ENCODE peak calls at places on chromosome 20, in eight cellular contexts. G is left ventricle myocardium inferior, K is prostate gland, F is A673, C is choroid plexus epithelial cell, J is cardiac muscle cell, S is IMR-90, P is GM23338. H is an unnamed sample.

GRCh38 chr20:25148982-25149846 is 46.3 kb upstream of the ENTPD6 start:
- DNase-seq in G (no peak), K (no peak), F (no peak), C (no peak), J (no peak), S (no peak), P (no peak), H (peak; percentile 7)

GRCh38 chr20:34072778-34073177 is 39.3 kb downstream of the EIF2S2 start:
- DNase-seq in G (no peak), K (no peak), F (no peak), C (no peak), J (no peak), S (no peak), P (no peak), H (no peak)

GRCh38 chr20:8431538-8432434 is 299.7 kb downstream of the PLCB1 start:
- DNase-seq in G (peak; percentile 76), K (no peak), F (no peak), C (peak; percentile 27), J (peak; percentile 88), S (no peak), P (peak; percentile 24), H (peak; percentile 51)

GRCh38 chr20:1894471-1894950 is 696 bp upstream of the SIRPA start:
- DNase-seq in G (peak; percentile 58), K (peak; percentile 59), F (peak; percentile 56), C (peak; percentile 61), J (peak; percentile 82), S (peak; percentile 59), P (no peak), H (no peak)

GRCh38 chr20:32433311-32434021 is 75.3 kb downstream of the ASXL1 start:
- DNase-seq in G (no peak), K (no peak), F (no peak), C (no peak), J (peak; percentile 33), S (no peak), P (no peak), H (no peak)

GRCh38 chr20:3804781-3805180 is 8.7 kb downstream of the CDC25B start:
- DNase-seq in G (no peak), K (no peak), F (no peak), C (no peak), J (no peak), S (no peak), P (no peak), H (no peak)

GRCh38 chr20:12699374-12700228 is 309.2 kb upstream of the SPTLC3 start:
- DNase-seq in G (no peak), K (no peak), F (no peak), C (no peak), J (no peak), S (no peak), P (no peak), H (no peak)

GRCh38 chr20:21510414-21510971 is 3.4 kb downstream of the NKX2-2 start:
- DNase-seq in G (no peak), K (no peak), F (peak; percentile 63), C (no peak), J (no peak), S (no peak), P (peak; percentile 64), H (no peak)

GRCh38 chr20:9068896-9069663 is at the start of gene PLCB4:
- DNase-seq in G (peak; percentile 52), K (peak; percentile 45), F (peak; percentile 56), C (peak; percentile 30), J (peak; percentile 34), S (peak; percentile 66), P (peak; percentile 56), H (peak; percentile 25)

GRCh38 chr20:44295995-44296394 is 15.0 kb downstream of the FITM2 start:
- DNase-seq in G (peak; percentile 37), K (no peak), F (peak; percentile 21), C (no peak), J (no peak), S (no peak), P (no peak), H (no peak)

GRCh38 chr20:33209789-33210188 is 7.4 kb upstream of the BPIFA3 start:
- DNase-seq in G (peak; percentile 47), K (peak; percentile 43), F (peak; percentile 70), C (peak; percentile 71), J (peak; percentile 75), S (peak; percentile 52), P (peak; percentile 93), H (peak; percentile 49)

GRCh38 chr20:43938932-43939761 is 24.5 kb downstream of the TOX2 start:
- DNase-seq in G (peak; percentile 42), K (peak; percentile 42), F (peak; percentile 93), C (peak; percentile 100), J (peak; percentile 100), S (peak; percentile 100), P (no peak), H (peak; percentile 100)

GRCh38 chr20:23125625-23126191 is 39.6 kb upstream of the CD93 start:
- DNase-seq in G (peak; percentile 46), K (no peak), F (no peak), C (peak; percentile 96), J (peak; percentile 88), S (peak; percentile 60), P (no peak), H (peak; percentile 96)

GRCh38 chr20:58188496-58188895 is 40.0 kb downstream of the ANKRD60 start:
- DNase-seq in G (no peak), K (no peak), F (no peak), C (no peak), J (no peak), S (no peak), P (peak; percentile 72), H (no peak)

GRCh38 chr20:1215386-1216170 is 10.3 kb upstream of the RAD21L1 start:
- DNase-seq in G (no peak), K (no peak), F (peak; percentile 58), C (no peak), J (no peak), S (no peak), P (no peak), H (no peak)

GRCh38 chr20:45670139-45670538 is at the start of gene WFDC11:
- DNase-seq in G (no peak), K (no peak), F (no peak), C (no peak), J (no peak), S (no peak), P (no peak), H (no peak)

GRCh38 chr20:41702647-41703046 is 84.5 kb upstream of the CHD6 start:
- DNase-seq in G (no peak), K (no peak), F (no peak), C (no peak), J (no peak), S (no peak), P (no peak), H (no peak)

GRCh38 chr20:41701596-41702350 is 83.6 kb upstream of the CHD6 start:
- DNase-seq in G (no peak), K (no peak), F (peak; percentile 89), C (no peak), J (no peak), S (no peak), P (peak; percentile 42), H (no peak)

GRCh38 chr20:41704896-41705295 is 86.7 kb upstream of the CHD6 start:
- DNase-seq in G (no peak), K (no peak), F (no peak), C (no peak), J (no peak), S (no peak), P (no peak), H (no peak)
- H3K4me3 ChIP-seq in G (no peak overlapping the region), K (no peak overlapping the region), F (no peak overlapping the region), C (no peak overlapping the region), J (no peak overlapping the region), S (no peak overlapping the region), P (no peak overlapping the region), H (no peak overlapping the region)

DNA sequence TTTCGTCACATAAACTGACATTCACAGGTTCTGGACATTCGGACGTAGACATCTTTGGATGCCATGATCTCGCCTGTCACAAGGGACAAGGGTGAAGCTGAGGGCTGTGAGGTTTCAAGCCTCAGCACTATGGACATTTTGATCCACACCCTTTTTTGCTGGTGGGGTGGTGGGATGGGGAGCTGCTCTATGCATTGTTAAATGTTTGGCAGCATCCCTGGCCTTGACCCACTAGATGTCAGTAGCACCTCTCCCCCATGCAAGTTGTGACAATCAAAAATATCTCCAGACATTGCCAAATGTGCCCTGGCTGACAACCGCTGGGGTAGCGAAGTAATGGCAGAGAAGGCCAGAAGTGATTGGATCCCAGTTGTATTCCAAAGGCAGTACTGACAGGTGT is 229.4 kb downstream of the TSHZ2 start:
- DNase-seq in G (no peak), K (no peak), F (no peak), C (no peak), J (no peak), S (no peak), P (no peak), H (no peak)
- TF ChIP-seq CTCF in G (no peak), K (no peak), F (no peak), C (no peak), J (no peak), S (no peak), P (peak; percentile 48), H (no peak)

GRCh38 chr20:50512323-50512722 is 2.1 kb downstream of the PTPN1 start:
- DNase-seq in G (no peak), K (no peak), F (no peak), C (no peak), J (no peak), S (no peak), P (no peak), H (no peak)
- H3K4me3 ChIP-seq in G (peak overlapping the region; percentile 100), K (peak overlapping the region; percentile 100), F (peak overlapping the region; percentile 92), C (peak overlapping the region; percentile 98), J (peak overlapping the region; percentile 5), S (peak overlapping the region; percentile 72), P (no peak overlapping the region), H (peak overlapping the region; percentile 90)

GRCh38 chr20:17875981-17876385 is 92.6 kb downstream of the SNX5 start:
- DNase-seq in G (no peak), K (no peak), F (no peak), C (no peak), J (peak; percentile 31), S (no peak), P (peak; percentile 45), H (peak; percentile 26)
- TF ChIP-seq CTCF in G (no peak), K (no peak), F (no peak), C (peak; percentile 23), J (no peak), S (no peak), P (no peak), H (no peak)

DNA sequence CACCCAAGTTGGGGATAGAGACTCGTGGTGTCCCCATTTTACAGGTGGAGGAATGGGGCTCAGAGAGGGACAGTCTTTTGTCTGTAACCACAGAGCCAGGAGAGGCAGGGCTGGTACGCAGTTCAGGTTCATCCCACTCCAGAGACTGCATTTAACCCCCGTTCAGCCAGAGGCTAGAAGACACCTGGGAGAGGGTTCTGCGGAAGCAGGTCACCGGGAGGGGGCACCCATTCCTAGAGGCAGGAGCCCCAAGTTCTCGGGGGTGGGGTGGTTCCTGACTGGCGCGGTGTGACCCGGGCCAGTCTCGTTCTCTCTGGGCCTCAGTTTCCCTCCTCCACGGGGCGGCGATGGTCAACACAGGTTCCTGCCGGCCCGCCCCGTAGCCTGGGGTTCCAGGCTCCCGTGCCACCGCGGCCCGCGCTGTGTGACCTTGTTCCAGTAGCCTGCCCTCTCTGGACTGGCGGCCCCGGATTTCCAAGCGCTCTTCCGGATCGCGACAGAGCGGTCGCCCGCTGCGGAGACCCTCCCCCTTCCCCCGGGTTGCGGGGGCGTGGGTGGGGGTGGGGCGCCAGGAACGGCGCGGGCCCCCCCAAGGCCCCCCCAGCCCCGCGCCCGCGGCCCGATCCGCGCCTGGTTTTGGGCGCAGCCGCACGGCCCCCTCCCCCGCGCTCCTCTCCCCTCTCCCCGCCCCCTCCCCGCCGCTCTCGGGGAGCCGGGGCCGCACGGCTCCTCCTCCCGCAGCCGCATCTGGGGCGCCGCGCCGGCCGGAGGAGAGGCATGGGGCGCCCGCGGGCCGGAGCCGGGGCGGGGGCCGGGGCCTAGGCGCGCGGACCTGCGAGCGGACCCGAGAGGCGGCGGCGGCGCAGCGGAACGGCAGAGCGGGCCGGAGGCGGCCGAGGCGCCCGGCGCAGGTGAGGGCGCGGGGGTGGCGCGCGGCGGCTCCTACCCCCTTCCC is at the start of gene DLGAP4:
- DNase-seq in G (no peak), K (no peak), F (no peak), C (no peak), J (no peak), S (no peak), P (peak; percentile 72), H (no peak)
- H3K4me3 ChIP-seq in G (peak within 1 kb of the TSS; percentile 51), K (peak within 1 kb of the TSS; percentile 42), F (peak within 1 kb of the TSS; percentile 71), C (no peak within 1 kb of the TSS), J (peak within 1 kb of the TSS; percentile 32), S (no peak within 1 kb of the TSS), P (peak within 1 kb of the TSS; percentile 89), H (no peak within 1 kb of the TSS)